ENCODE peak calls at places on chromosomes 12 and 14, in five cellular contexts. H is K562, R is HepG2, N is H1, T is GM12878. U is an unnamed sample.

GRCh38 chr12:3885179-3886094 is 12.2 kb upstream of the PARP11 start:
- DNase-seq in H (peak), N (no peak), T (no peak), R (peak), U (peak)

GRCh38 chr14:28653521-28653920 is 113.1 kb upstream of the FOXG1 start:
- DNase-seq in N (no peak), T (no peak), H (no peak), R (no peak), U (no peak)

GRCh38 chr12:124730455-124730932 is 133.2 kb downstream of the SCARB1 start:
- DNase-seq in T (no peak), N (no peak), R (peak), H (no peak), U (no peak)

GRCh38 chr14:63523735-63524408 is 19.3 kb downstream of the PPP2R5E start:
- DNase-seq in R (no peak), H (no peak), N (no peak), T (no peak), U (no peak)

GRCh38 chr14:105162374-105162979 is 6.1 kb downstream of the JAG2 start:
- DNase-seq in R (peak), N (no peak), T (no peak), H (peak), U (no peak)

GRCh38 chr12:118512669-118513068 is 136.3 kb downstream of the SUDS3 start:
- DNase-seq in H (no peak), N (no peak), T (no peak), R (no peak), U (no peak)

GRCh38 chr12:65784616-65785015 is 39.7 kb upstream of the HMGA2 start:
- DNase-seq in R (no peak), H (no peak), T (no peak), N (no peak), U (no peak)

GRCh38 chr12:106136263-106136662 is 2.5 kb downstream of the NUAK1 start:
- DNase-seq in N (peak), R (peak), T (no peak), H (peak), U (peak)

GRCh38 chr12:113161415-113162016 is 12.0 kb downstream of the CFAP73 start:
- DNase-seq in N (peak), R (no peak), H (peak), T (no peak), U (peak)

GRCh38 chr14:100892496-100893227 is 10.9 kb downstream of the RTL1 start:
- DNase-seq in H (no peak), N (no peak), T (no peak), R (no peak), U (no peak)

GRCh38 chr12:3837049-3837448 is 36.1 kb downstream of the PARP11 start:
- DNase-seq in R (no peak), H (no peak), T (no peak), N (no peak), U (no peak)

GRCh38 chr12:64810831-64811230 is 13.6 kb upstream of the TBC1D30 start:
- DNase-seq in H (no peak), R (no peak), N (no peak), T (no peak), U (no peak)

GRCh38 chr12:113214938-113215400 is 6.3 kb upstream of the TPCN1 start:
- DNase-seq in T (peak), H (no peak), N (no peak), R (peak), U (peak)

GRCh38 chr12:47741340-47741703 is 16.0 kb upstream of the ENDOU start:
- DNase-seq in R (no peak), T (no peak), H (no peak), N (no peak), U (peak)

GRCh38 chr12:2118061-2118460 is 65.3 kb downstream of the CACNA1C start:
- DNase-seq in T (no peak), N (no peak), R (no peak), H (peak), U (no peak)

GRCh38 chr14:99819514-99819913 is 26.3 kb downstream of the EML1 start:
- DNase-seq in N (no peak), R (no peak), T (no peak), H (no peak), U (no peak)

GRCh38 chr12:105296116-105297095 is 34.1 kb upstream of the C12orf75 start:
- DNase-seq in T (no peak), N (no peak), R (no peak), H (no peak), U (no peak)

GRCh38 chr14:60724080-60724618 is at the start of gene SIX4:
- DNase-seq in N (peak), T (no peak), H (peak), R (peak), U (peak)

GRCh38 chr12:108599541-108599940 is 1.7 kb upstream of the TMEM119 start:
- DNase-seq in T (no peak), N (no peak), R (no peak), H (no peak), U (no peak)

GRCh38 chr12:108596854-108597558 is 878 bp downstream of the TMEM119 start:
- DNase-seq in H (no peak), T (no peak), N (no peak), R (no peak), U (no peak)

GRCh38 chr12:108598553-108599250 is 818 bp upstream of the TMEM119 start:
- DNase-seq in H (no peak), R (no peak), T (no peak), N (no peak), U (no peak)

GRCh38 chr12:108595711-108596647 is 1.9 kb downstream of the TMEM119 start:
- DNase-seq in T (no peak), R (no peak), N (no peak), H (no peak), U (no peak)

DNA sequence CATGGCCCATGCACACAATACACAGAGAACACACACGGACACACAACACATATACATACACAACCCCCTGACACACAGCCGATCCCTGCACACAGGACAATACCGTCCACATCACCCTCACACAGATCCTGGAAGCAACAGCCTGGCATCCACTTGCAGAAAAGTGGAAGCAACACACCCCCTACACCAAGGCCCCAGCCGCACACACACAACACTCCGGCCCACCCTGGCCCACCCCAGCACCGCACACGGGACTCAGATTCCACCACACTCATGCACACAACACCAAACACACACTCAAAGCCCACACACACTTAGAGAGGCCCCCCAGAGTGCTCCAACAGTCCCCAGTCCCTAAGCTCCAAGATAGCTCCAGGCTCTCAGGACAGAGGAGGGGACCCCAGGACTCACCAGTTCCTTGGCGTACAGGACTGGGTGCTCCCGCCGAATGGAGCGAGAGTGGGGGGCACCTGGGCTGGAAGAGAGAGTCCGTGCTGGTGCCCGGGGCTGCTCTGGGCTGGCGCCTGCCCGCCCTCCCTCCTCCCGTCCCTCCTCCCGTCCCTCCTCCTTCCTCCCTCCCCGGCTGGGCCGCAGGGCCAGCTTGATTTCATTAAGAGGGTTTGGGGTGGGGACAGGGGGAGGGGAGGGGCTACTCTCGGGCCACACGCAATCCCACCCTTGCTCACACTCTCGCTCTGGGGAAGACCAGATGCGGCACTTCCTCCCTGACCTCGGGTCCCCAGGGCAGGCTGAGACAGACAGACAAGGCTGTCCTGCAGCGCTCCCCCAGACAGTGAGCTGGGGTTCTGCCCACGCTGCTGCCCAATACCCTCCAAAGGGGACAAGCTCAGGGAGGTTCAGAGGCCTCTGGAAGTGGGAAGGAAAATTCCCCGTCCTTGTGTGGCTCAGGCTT is at the start of gene TMEM119:
- DNase-seq in T (no peak), N (no peak), R (no peak), H (peak), U (no peak)
- TF ChIP-seq POLR2AphosphoS5 in T (no peak), N (no peak), R (no peak), H (no peak), U (no peak)

GRCh38 chr14:64766430-64767151 is 62.4 kb downstream of the PLEKHG3 start:
- DNase-seq in H (no peak), T (no peak), R (no peak), N (no peak), U (no peak)
- TF ChIP-seq ATF3 in H (no peak), T (no peak), R (no peak), N (no peak), U (no peak)

DNA sequence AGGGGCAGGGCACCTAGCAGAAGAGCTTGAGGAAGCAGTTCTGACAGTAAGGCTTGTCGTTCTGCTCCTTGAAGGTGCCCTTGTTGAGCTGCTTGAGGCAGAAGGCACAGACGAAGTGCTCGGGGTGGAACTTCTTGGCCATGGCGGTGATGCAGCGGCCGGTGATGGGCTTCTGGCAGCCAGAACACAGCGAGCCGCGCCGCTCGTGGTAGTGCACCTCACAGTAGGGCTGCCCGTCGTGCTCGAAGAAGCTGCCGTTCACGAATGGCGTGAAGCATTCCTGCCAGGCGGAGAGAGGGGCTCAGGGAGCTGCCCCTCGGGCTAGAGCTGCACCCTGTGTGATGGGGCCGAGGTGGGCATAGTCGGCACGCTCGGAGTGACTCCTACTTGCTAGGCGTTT is 11.4 kb upstream of the RPLP0 start:
- DNase-seq in N (no peak), T (no peak), R (no peak), H (no peak), U (no peak)
- TF ChIP-seq POLR2AphosphoS5 in N (peak), T (no peak), R (no peak), H (no peak), U (no peak)

GRCh38 chr14:68663385-68664076 is 129.3 kb downstream of the ZFP36L1 start:
- DNase-seq in T (peak), R (no peak), H (no peak), N (no peak), U (no peak)
- TF ChIP-seq ATF3 in T (no peak), R (no peak), H (no peak), N (no peak), U (no peak)

GRCh38 chr12:128971802-128972201 is 118.5 kb downstream of the GLT1D1 start:
- DNase-seq in T (no peak), R (no peak), N (no peak), H (no peak), U (no peak)
- TF ChIP-seq POLR2AphosphoS5 in T (no peak), R (no peak), N (no peak), H (no peak), U (no peak)